ENCODE peak calls at places on chromosomes 6 and 20, in eight cellular contexts. R is breast epithelium, C is stomach, Q is K562, J is spleen, X is H1, T is GM23338, F is vagina. O is an unnamed sample.

GRCh38 chr6:169866668-169867521 is 115.5 kb downstream of the ERMARD start:
- DNase-seq in J (peak; percentile 31), C (peak; percentile 11), Q (no peak), F (peak; percentile 77), X (peak; percentile 22), R (no peak), T (no peak), O (no peak)

GRCh38 chr6:30570263-30570662 is 979 bp upstream of the ABCF1 start:
- DNase-seq in X (no peak), R (no peak), J (no peak), C (no peak), Q (no peak), T (no peak), F (no peak), O (no peak)

GRCh38 chr20:55882922-55883321 is 122.4 kb downstream of the CBLN4 start:
- DNase-seq in X (no peak), F (no peak), T (no peak), J (no peak), R (no peak), Q (no peak), C (no peak), O (no peak)

GRCh38 chr6:136171207-136171606 is 78.9 kb downstream of the MTFR2 start:
- DNase-seq in J (no peak), X (no peak), F (no peak), Q (no peak), R (no peak), C (no peak), T (no peak), O (no peak)

GRCh38 chr6:37699138-37699766 is 1.6 kb upstream of the MDGA1 start:
- DNase-seq in T (no peak), R (no peak), C (peak; percentile 64), Q (no peak), X (no peak), J (no peak), F (no peak), O (no peak)

GRCh38 chr6:112357801-112358200 is 10.7 kb downstream of the RFPL4B start:
- DNase-seq in Q (no peak), X (no peak), J (no peak), T (no peak), F (no peak), R (no peak), C (no peak), O (no peak)

GRCh38 chr20:12982098-12982497 is 26.7 kb upstream of the SPTLC3 start:
- DNase-seq in Q (no peak), X (no peak), T (no peak), C (no peak), J (no peak), F (no peak), R (no peak), O (no peak)

GRCh38 chr20:56245761-56246160 is 2.8 kb upstream of the MC3R start:
- DNase-seq in C (no peak), Q (no peak), T (no peak), R (no peak), F (no peak), J (no peak), X (no peak), O (no peak)

GRCh38 chr20:51937780-51938179 is 135.5 kb upstream of the SALL4 start:
- DNase-seq in C (no peak), J (no peak), R (no peak), X (no peak), Q (no peak), F (no peak), T (no peak), O (no peak)

GRCh38 chr6:16583151-16583762 is 178.0 kb downstream of the ATXN1 start:
- DNase-seq in X (no peak), F (no peak), Q (no peak), J (no peak), C (no peak), R (no peak), T (no peak), O (no peak)

GRCh38 chr6:131893198-131893597 is 58.0 kb downstream of the CCN2 start:
- DNase-seq in C (no peak), X (no peak), T (no peak), J (no peak), R (no peak), F (no peak), Q (no peak), O (no peak)

GRCh38 chr6:157267109-157267611 is 56.2 kb downstream of the TMEM242 start:
- DNase-seq in R (no peak), F (no peak), J (peak; percentile 64), X (no peak), T (peak; percentile 77), Q (no peak), C (no peak), O (no peak)

GRCh38 chr6:168778201-168778600 is 337.2 kb downstream of the SMOC2 start:
- DNase-seq in X (no peak), T (no peak), F (no peak), J (no peak), Q (no peak), C (no peak), R (no peak), O (no peak)

GRCh38 chr6:81756690-81757089 is 4.2 kb upstream of the TENT5A start:
- DNase-seq in J (no peak), F (no peak), Q (no peak), T (no peak), C (no peak), R (no peak), X (no peak), O (no peak)

GRCh38 chr6:13715444-13715883 is 3.8 kb upstream of the RANBP9 start:
- DNase-seq in J (no peak), C (no peak), Q (no peak), F (no peak), R (no peak), X (no peak), T (no peak), O (no peak)

DNA sequence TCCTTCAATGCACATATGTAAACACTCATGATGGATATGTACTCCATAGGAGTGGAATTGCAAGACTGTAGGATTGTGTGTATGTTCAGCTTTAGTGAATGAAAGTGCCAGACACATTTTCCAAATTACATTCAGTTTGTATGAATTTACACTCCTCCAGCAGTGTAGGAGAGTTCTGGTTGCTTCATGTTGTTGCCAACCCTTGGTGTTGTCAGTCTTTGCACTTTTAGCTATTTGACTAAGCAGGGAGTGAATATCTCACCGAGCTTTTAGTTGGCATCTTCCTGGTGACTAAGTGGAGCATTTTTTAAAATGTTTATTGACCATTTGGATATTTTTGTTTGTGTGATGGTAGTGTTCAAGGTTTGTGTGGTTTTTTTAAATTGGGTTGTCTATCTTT is 23.9 kb downstream of the NKX2-4 start:
- DNase-seq in R (no peak), C (no peak), T (no peak), Q (no peak), X (no peak), J (no peak), F (no peak), O (no peak)
- H3K36me3 ChIP-seq in R (no peaks in the 10 kb centered on the region), C (peaks cover 46% of the 10 kb centered on the region), T (peaks cover 6% of the 10 kb centered on the region), Q (peaks cover 27% of the 10 kb centered on the region), X (peaks cover 24% of the 10 kb centered on the region), J (peaks cover 80% of the 10 kb centered on the region), F (no peaks in the 10 kb centered on the region), O (peaks cover 62% of the 10 kb centered on the region)

GRCh38 chr20:35359335-35359997 is 52.3 kb downstream of the UQCC1 start:
- DNase-seq in X (no peak), J (no peak), R (no peak), Q (no peak), C (no peak), T (no peak), F (no peak), O (no peak)

GRCh38 chr20:35353646-35354045 is 58.1 kb downstream of the UQCC1 start:
- DNase-seq in Q (no peak), C (no peak), J (no peak), F (no peak), X (no peak), T (no peak), R (no peak), O (no peak)

GRCh38 chr20:35360033-35360432 is 51.7 kb downstream of the UQCC1 start:
- DNase-seq in Q (no peak), X (no peak), F (no peak), R (no peak), J (no peak), T (no peak), C (no peak), O (no peak)

GRCh38 chr20:35355372-35355771 is 56.4 kb downstream of the UQCC1 start:
- DNase-seq in C (no peak), J (no peak), T (no peak), R (no peak), X (no peak), Q (no peak), F (no peak), O (no peak)
- TF ChIP-seq POLR2AphosphoS5 in C (no peak), J (no peak), T (no peak), R (no peak), X (no peak), Q (no peak), F (no peak), O (no peak)

GRCh38 chr20:34415079-34415478 is 52.0 kb downstream of the ITCH start:
- DNase-seq in Q (no peak), C (no peak), J (no peak), F (no peak), X (no peak), R (no peak), T (no peak), O (no peak)

GRCh38 chr20:34420975-34421374 is 57.9 kb downstream of the ITCH start:
- DNase-seq in C (no peak), X (no peak), R (no peak), Q (no peak), T (no peak), J (no peak), F (no peak), O (no peak)

GRCh38 chr20:34426026-34426425 is 63.0 kb downstream of the ITCH start:
- DNase-seq in C (no peak), F (no peak), Q (no peak), T (no peak), J (no peak), X (no peak), R (no peak), O (no peak)

GRCh38 chr20:34421766-34422466 is 58.8 kb downstream of the ITCH start:
- DNase-seq in J (no peak), C (no peak), X (no peak), T (no peak), F (no peak), R (no peak), Q (no peak), O (no peak)

DNA sequence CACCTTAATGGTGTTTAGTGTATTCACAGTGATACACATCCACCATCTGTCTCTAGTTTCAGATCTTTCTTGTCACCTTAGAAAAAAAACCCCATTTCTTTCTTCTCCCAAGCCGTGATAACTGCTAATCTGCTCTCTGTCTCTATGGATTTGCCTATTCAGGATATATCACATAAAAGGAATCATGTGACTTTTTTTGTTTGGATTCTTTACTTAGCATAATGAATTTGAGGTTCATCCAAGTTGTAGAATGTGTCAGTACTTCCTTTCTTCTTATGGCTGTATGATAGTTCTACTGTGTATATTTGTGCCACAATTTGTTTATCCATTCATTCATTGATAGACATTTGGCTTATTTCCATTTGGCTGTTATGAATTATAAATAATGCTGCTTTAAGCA is 57.1 kb downstream of the ITCH start:
- DNase-seq in T (no peak), R (no peak), J (no peak), C (no peak), F (no peak), X (no peak), Q (no peak), O (no peak)
- H3K36me3 ChIP-seq in T (peaks cover 8% of the 10 kb centered on the region), R (no peaks in the 10 kb centered on the region), J (peaks cover 98% of the 10 kb centered on the region), C (peaks cover 77% of the 10 kb centered on the region), F (no peaks in the 10 kb centered on the region), X (peaks cover 24% of the 10 kb centered on the region), Q (peaks cover 74% of the 10 kb centered on the region), O (peaks cover 75% of the 10 kb centered on the region)

GRCh38 chr6:137352859-137353258 is 133.7 kb upstream of the IFNGR1 start:
- DNase-seq in T (no peak), R (no peak), J (no peak), C (no peak), X (no peak), Q (no peak), F (no peak), O (no peak)
- TF ChIP-seq POLR2AphosphoS5 in T (no peak), R (no peak), J (no peak), C (no peak), X (no peak), Q (no peak), F (no peak), O (no peak)

O was measured in SK-N-MC.